ENCODE peak calls at places on chromosomes 6 and 20, in four cellular contexts. One of them, this sample, is unnamed.

GRCh38 chr20:4490595-4491280 is 231.0 kb upstream of the PRND start:
- DNase-seq in heart left ventricle: no peak
- DNase-seq in CD8-positive, alpha-beta T cell: no peak
- DNase-seq in lower leg skin: no peak
- DNase-seq in this sample: no peak

GRCh38 chr6:38137609-38138008 is 318.1 kb downstream of the ZFAND3 start:
- DNase-seq in heart left ventricle: no peak
- DNase-seq in CD8-positive, alpha-beta T cell: no peak
- DNase-seq in lower leg skin: no peak
- DNase-seq in this sample: no peak

GRCh38 chr6:127190552-127190951 is 72.1 kb downstream of the RSPO3 start:
- DNase-seq in heart left ventricle: no peak
- DNase-seq in CD8-positive, alpha-beta T cell: no peak
- DNase-seq in lower leg skin: no peak
- DNase-seq in this sample: no peak

GRCh38 chr6:10389739-10390494 is 25.0 kb downstream of the TFAP2A start:
- DNase-seq in heart left ventricle: no peak
- DNase-seq in CD8-positive, alpha-beta T cell: no peak
- DNase-seq in lower leg skin: no peak
- DNase-seq in this sample: no peak

GRCh38 chr20:3786126-3786484 is 435 bp downstream of the CENPB start:
- DNase-seq in heart left ventricle: peak
- DNase-seq in CD8-positive, alpha-beta T cell: peak
- DNase-seq in lower leg skin: peak
- DNase-seq in this sample: no peak

GRCh38 chr20:1833728-1834726 is 61.2 kb upstream of the SIRPA start:
- DNase-seq in heart left ventricle: no peak
- DNase-seq in CD8-positive, alpha-beta T cell: no peak
- DNase-seq in lower leg skin: no peak
- DNase-seq in this sample: no peak

GRCh38 chr20:2585811-2586210 is 49.4 kb downstream of the TMC2 start:
- DNase-seq in heart left ventricle: no peak
- DNase-seq in CD8-positive, alpha-beta T cell: no peak
- DNase-seq in lower leg skin: no peak
- DNase-seq in this sample: no peak

GRCh38 chr6:151351146-151351700 is 40.1 kb downstream of the ZBTB2 start:
- DNase-seq in heart left ventricle: no peak
- DNase-seq in CD8-positive, alpha-beta T cell: no peak
- DNase-seq in lower leg skin: peak
- DNase-seq in this sample: no peak

GRCh38 chr6:110415297-110415916 is at the start of gene DDO:
- DNase-seq in heart left ventricle: peak
- DNase-seq in CD8-positive, alpha-beta T cell: no peak
- DNase-seq in lower leg skin: peak
- DNase-seq in this sample: peak

GRCh38 chr6:17469006-17469972 is 75.9 kb downstream of the CAP2 start:
- DNase-seq in heart left ventricle: no peak
- DNase-seq in CD8-positive, alpha-beta T cell: no peak
- DNase-seq in lower leg skin: peak
- DNase-seq in this sample: no peak
- TF ChIP-seq CTCF in heart left ventricle: no peak
- TF ChIP-seq CTCF in CD8-positive, alpha-beta T cell: no peak
- TF ChIP-seq CTCF in lower leg skin: no peak
- TF ChIP-seq CTCF in this sample: no peak

DNA sequence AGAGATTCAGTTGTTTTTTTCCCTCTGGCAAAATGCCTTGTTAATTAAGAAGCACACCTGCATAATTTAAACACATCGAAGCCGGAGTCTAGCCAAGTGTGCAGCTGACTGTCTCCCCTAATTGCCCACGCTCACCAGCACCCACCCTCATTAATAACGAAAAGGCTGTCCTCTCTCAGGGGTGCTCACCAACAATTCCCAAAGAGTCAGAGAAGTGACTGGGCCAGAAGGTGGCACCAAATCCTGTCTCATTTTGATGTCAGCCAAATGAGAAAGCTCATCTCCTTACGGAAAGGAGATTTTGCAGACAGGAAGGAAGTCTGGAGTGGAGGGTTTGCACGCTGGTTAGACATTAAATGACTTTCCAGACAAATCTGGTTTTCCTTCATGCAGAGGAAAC is 60.7 kb upstream of the MC3R start:
- DNase-seq in heart left ventricle: no peak
- DNase-seq in CD8-positive, alpha-beta T cell: no peak
- DNase-seq in lower leg skin: peak
- DNase-seq in this sample: no peak
- TF ChIP-seq CTCF in heart left ventricle: no peak
- TF ChIP-seq CTCF in CD8-positive, alpha-beta T cell: no peak
- TF ChIP-seq CTCF in lower leg skin: no peak
- TF ChIP-seq CTCF in this sample: no peak

GRCh38 chr6:13492357-13492756 is 5.0 kb upstream of the GFOD1 start:
- DNase-seq in heart left ventricle: no peak
- DNase-seq in CD8-positive, alpha-beta T cell: no peak
- DNase-seq in lower leg skin: no peak
- DNase-seq in this sample: no peak
- TF ChIP-seq CTCF in heart left ventricle: no peak
- TF ChIP-seq CTCF in CD8-positive, alpha-beta T cell: no peak
- TF ChIP-seq CTCF in lower leg skin: no peak
- TF ChIP-seq CTCF in this sample: no peak

DNA sequence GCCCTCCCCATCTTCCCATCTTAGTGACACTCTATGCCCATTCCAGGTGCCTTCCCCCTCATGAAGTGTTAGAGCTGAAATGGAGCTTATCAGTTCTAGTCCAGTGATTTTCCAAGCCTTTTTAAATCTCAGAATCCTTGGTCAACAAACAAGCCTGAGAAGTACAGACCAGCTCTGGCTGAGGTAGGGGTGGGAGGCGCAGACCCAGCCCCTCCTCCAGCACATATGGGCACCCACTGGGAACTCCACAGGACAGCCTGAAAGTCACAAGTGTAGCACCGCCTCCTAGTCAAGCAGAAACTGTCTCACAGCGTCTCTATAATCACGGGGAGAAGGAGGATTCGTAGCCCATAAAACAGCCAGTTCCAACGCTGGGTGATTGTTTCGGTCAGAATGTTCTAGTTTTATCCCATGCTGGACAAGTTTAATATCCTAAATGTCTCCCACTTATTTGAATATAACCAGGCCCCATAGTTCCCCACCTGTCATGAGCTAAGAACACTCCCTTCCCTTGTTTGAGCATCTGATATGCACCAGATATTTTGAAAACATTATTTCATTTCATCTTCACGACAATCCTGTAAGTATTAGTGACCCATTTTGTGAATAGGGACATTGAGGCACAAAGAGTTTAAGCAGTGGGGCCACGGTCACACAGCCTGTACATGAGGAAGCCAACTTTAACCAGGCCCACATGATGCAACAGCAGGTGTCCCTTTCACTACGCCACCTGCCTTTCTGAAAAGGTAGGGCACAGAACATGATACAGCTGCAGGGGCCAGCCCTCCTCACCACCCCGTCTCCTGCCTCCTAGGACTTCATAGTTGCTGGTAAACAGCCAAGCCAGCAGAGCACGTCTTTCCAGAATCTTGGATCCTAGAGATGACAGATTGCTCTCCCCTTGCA is 40.1 kb downstream of the TRAF3IP2 start:
- DNase-seq in heart left ventricle: no peak
- DNase-seq in CD8-positive, alpha-beta T cell: no peak
- DNase-seq in lower leg skin: no peak
- DNase-seq in this sample: no peak
- TF ChIP-seq CTCF in heart left ventricle: no peak
- TF ChIP-seq CTCF in CD8-positive, alpha-beta T cell: no peak
- TF ChIP-seq CTCF in lower leg skin: no peak
- TF ChIP-seq CTCF in this sample: no peak

GRCh38 chr6:92161953-92162352 is 1257.4 kb downstream of the EPHA7 start:
- DNase-seq in heart left ventricle: no peak
- DNase-seq in CD8-positive, alpha-beta T cell: no peak
- DNase-seq in lower leg skin: no peak
- DNase-seq in this sample: no peak
- TF ChIP-seq CTCF in heart left ventricle: no peak
- TF ChIP-seq CTCF in CD8-positive, alpha-beta T cell: no peak
- TF ChIP-seq CTCF in lower leg skin: no peak
- TF ChIP-seq CTCF in this sample: no peak

GRCh38 chr6:19852090-19852457 is 14.9 kb downstream of the ID4 start:
- DNase-seq in heart left ventricle: no peak
- DNase-seq in CD8-positive, alpha-beta T cell: no peak
- DNase-seq in lower leg skin: no peak
- DNase-seq in this sample: no peak
- TF ChIP-seq CTCF in heart left ventricle: no peak
- TF ChIP-seq CTCF in CD8-positive, alpha-beta T cell: no peak
- TF ChIP-seq CTCF in lower leg skin: no peak
- TF ChIP-seq CTCF in this sample: no peak